ENCODE peak calls at places on chromosome 1, in eight cellular contexts. I is HL-60, V is Calu3, R is right lobe of liver, Y is mesendoderm, M is progenitor cell of endocrine pancreas, W is NCI-H774, L is IMR-90. Z is an unnamed sample.

GRCh38 chr1:157485793-157486192 is 66.5 kb downstream of the FCRL5 start:
- DNase-seq in L (no peak), W (no peak), I (no peak), R (no peak), Y (no peak), V (no peak), M (no peak), Z (no peak)

GRCh38 chr1:19496529-19496877 is 11.2 kb upstream of the CAPZB start:
- DNase-seq in W (no peak), R (no peak), I (no peak), V (no peak), L (no peak), M (no peak), Y (no peak), Z (no peak)

GRCh38 chr1:47797555-47797954 is 199.6 kb downstream of the TRABD2B start:
- DNase-seq in W (no peak), V (no peak), L (no peak), M (no peak), R (no peak), Y (no peak), I (no peak), Z (no peak)

GRCh38 chr1:41811978-41812852 is 106.5 kb downstream of the HIVEP3 start:
- DNase-seq in Y (peak; percentile 84), M (peak; percentile 24), L (peak; percentile 92), I (no peak), W (peak; percentile 87), V (peak; percentile 74), R (no peak), Z (peak; percentile 38)

GRCh38 chr1:180811886-180812285 is 100.8 kb upstream of the KIAA1614 start:
- DNase-seq in W (no peak), V (no peak), L (no peak), I (no peak), Y (no peak), R (no peak), M (no peak), Z (no peak)

GRCh38 chr1:17460265-17460664 is 20.8 kb upstream of the RCC2 start:
- DNase-seq in I (no peak), R (no peak), M (no peak), L (no peak), W (no peak), Y (no peak), V (peak; percentile 10), Z (no peak)

GRCh38 chr1:61083014-61083798 is 845 bp downstream of the NFIA start:
- DNase-seq in M (peak; percentile 23), R (peak; percentile 58), Y (no peak), I (no peak), V (peak; percentile 41), W (no peak), L (no peak), Z (no peak)

GRCh38 chr1:218345673-218346390 is 696 bp downstream of the TGFB2 start:
- DNase-seq in R (no peak), W (peak; percentile 79), V (peak; percentile 70), Y (peak; percentile 78), I (peak; percentile 21), M (peak; percentile 57), L (peak; percentile 70), Z (peak; percentile 56)

GRCh38 chr1:31702836-31703404 is 897 bp downstream of the COL16A1 start:
- DNase-seq in Y (no peak), R (no peak), M (no peak), I (no peak), V (no peak), W (no peak), L (peak; percentile 9), Z (no peak)